ENCODE peak calls at places on chromosome 14, in four cellular contexts. Y is IMR-90, R is GM12878, V is K562. I is an unnamed sample.

GRCh38 chr14:43640718-43641267 is 866.3 kb downstream of the FSCB start:
- DNase-seq in Y (no peak), V (no peak), R (no peak), I (no peak)

GRCh38 chr14:88841741-88842140 is 17.3 kb downstream of the TTC8 start:
- DNase-seq in V (no peak), R (no peak), Y (peak; percentile 48), I (no peak)

GRCh38 chr14:95123895-95124579 is 33.3 kb downstream of the DICER1 start:
- DNase-seq in R (no peak), Y (no peak), V (no peak), I (no peak)

GRCh38 chr14:60164717-60165546 is at the start of gene DHRS7:
- DNase-seq in Y (peak; percentile 71), V (peak; percentile 63), R (peak; percentile 53), I (peak; percentile 82)

GRCh38 chr14:70809238-70810214 is at the start of gene MAP3K9:
- DNase-seq in V (peak; percentile 92), R (peak; percentile 89), Y (peak; percentile 26), I (peak; percentile 34)

GRCh38 chr14:32816588-32816987 is 122.1 kb upstream of the NPAS3 start:
- DNase-seq in V (no peak), Y (no peak), R (no peak), I (no peak)

GRCh38 chr14:33774866-33775519 is 175.9 kb downstream of the EGLN3 start:
- DNase-seq in Y (no peak), R (no peak), V (no peak), I (peak; percentile 16)

GRCh38 chr14:29716150-29716549 is 211.5 kb downstream of the PRKD1 start:
- DNase-seq in V (no peak), R (no peak), Y (peak; percentile 54), I (no peak)

GRCh38 chr14:33432407-33433023 is 493.8 kb downstream of the NPAS3 start:
- DNase-seq in Y (peak; percentile 18), V (no peak), R (no peak), I (peak; percentile 43)

GRCh38 chr14:104827173-104828055 is 26.5 kb downstream of the ZBTB42 start:
- DNase-seq in R (no peak), V (peak; percentile 74), Y (peak; percentile 32), I (peak; percentile 46)

GRCh38 chr14:99565383-99565782 is 38.6 kb downstream of the CCDC85C start:
- DNase-seq in Y (no peak), V (no peak), R (no peak), I (no peak)

GRCh38 chr14:34966413-34966812 is 16.4 kb upstream of the SRP54 start:
- DNase-seq in V (no peak), Y (no peak), R (no peak), I (no peak)

GRCh38 chr14:62914025-62914424 is 131.2 kb downstream of the KCNH5 start:
- DNase-seq in Y (peak; percentile 80), V (no peak), R (no peak), I (no peak)

GRCh38 chr14:32366256-32366655 is 37.2 kb downstream of the AKAP6 start:
- DNase-seq in R (no peak), Y (no peak), V (no peak), I (no peak)

GRCh38 chr14:63404906-63405305 is 86.2 kb upstream of the GPHB5 start:
- DNase-seq in R (no peak), V (no peak), Y (no peak), I (no peak)

GRCh38 chr14:42027271-42027670 is 420.6 kb downstream of the LRFN5 start:
- DNase-seq in V (no peak), Y (no peak), R (no peak), I (no peak)

GRCh38 chr14:68978550-68978911 is 571 bp downstream of the ACTN1 start:
- DNase-seq in R (no peak), V (peak; percentile 70), Y (no peak), I (peak; percentile 33)

GRCh38 chr14:60926002-60926401 is 54.9 kb downstream of the TRMT5 start:
- DNase-seq in R (peak; percentile 34), V (no peak), Y (no peak), I (no peak)

GRCh38 chr14:32201816-32202467 is at the start of gene RNU6-7:
- DNase-seq in V (no peak), Y (peak; percentile 17), R (no peak), I (no peak)

GRCh38 chr14:35287481-35288013 is 4.6 kb upstream of the PSMA6 start:
- DNase-seq in R (peak; percentile 55), Y (no peak), V (no peak), I (peak; percentile 49)

GRCh38 chr14:101183376-101184103 is 280.0 kb upstream of the RTL1 start:
- DNase-seq in V (peak; percentile 44), R (no peak), Y (no peak), I (peak; percentile 9)

DNA sequence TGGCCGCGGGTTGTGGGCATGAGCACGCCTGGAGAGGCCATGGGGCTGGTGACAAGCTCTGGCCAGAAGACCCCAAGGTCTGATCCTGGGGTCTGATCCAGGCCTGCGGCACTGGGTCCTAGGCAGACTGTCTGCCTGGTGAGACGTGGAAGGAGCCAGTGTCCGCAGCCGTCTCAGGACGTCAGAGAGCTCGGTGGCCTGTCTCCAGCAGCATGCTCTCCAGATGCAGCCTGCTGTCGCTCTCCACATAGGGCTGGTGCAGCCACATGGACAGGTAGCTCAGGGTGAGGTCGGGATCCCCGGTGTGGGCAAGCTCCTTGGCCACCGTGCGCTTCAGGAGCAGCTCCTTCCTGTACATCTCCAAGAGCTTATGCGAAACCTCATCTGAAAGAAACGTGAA is 14.3 kb downstream of the CINP start:
- DNase-seq in R (no peak), Y (no peak), V (no peak), I (no peak)
- H3K36me3 ChIP-seq in R (no peaks in the 10 kb centered on the region), Y (peaks cover 50% of the 10 kb centered on the region), V (peaks cover 45% of the 10 kb centered on the region), I (peaks cover 20% of the 10 kb centered on the region)

GRCh38 chr14:94125659-94126418 is 3.6 kb downstream of the IFI27L2 start:
- DNase-seq in Y (no peak), R (no peak), V (no peak), I (no peak)

GRCh38 chr14:94124582-94125377 is 4.6 kb downstream of the IFI27L2 start:
- DNase-seq in R (no peak), Y (no peak), V (no peak), I (no peak)

GRCh38 chr14:94123296-94123695 is 6.1 kb downstream of the IFI27L2 start:
- DNase-seq in Y (no peak), V (no peak), R (no peak), I (no peak)

GRCh38 chr14:94122438-94122837 is 7.0 kb downstream of the IFI27L2 start:
- DNase-seq in V (no peak), Y (no peak), R (no peak), I (no peak)

GRCh38 chr14:94123868-94124267 is 5.5 kb downstream of the IFI27L2 start:
- DNase-seq in R (no peak), Y (no peak), V (no peak), I (no peak)
- TF ChIP-seq FOS in R (no peak), Y (no peak), V (no peak), I (no peak)

DNA sequence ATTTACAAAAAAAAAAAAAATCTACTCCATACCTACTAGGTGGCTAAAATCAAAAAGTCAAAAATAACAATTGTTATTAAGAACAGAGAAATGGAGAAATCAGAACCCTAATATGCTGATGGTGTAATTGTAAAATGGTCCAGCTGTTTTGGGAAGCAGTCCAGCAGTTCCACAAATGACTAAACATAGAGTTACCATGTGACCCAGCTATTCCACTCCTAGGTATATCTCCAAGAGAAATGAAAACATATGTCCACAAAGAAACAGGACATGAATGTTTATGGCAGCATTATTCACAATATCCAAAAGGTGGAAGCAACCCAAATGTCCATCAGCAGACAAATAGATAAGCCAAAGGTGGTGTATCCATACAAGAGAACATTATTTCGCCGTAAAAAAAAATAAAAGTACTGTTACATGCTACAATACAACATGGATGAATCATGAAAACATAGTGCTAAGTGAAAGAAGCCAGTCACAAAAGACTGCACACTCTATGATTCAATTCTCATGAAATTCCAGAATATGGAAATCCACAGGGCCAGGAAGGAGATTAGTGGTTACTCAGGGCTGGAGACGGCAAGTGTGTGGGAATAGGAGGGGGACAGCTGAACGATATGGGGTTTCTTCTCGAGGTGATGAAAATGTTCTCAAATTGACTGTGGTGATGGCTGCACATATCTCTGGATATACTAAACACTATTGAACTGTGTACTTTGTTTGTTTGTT is 9.1 kb upstream of the DPF3 start:
- DNase-seq in R (no peak), Y (no peak), V (no peak), I (no peak)
- H3K4me2 ChIP-seq in R (no peak overlapping the region), Y (no peak overlapping the region), V (no peak overlapping the region), I (no peak overlapping the region)

GRCh38 chr14:21699551-21699950 is 25.9 kb upstream of the OR4E1 start:
- DNase-seq in V (no peak), Y (no peak), R (no peak), I (no peak)
- H3K36me3 ChIP-seq in V (no peaks in the 10 kb centered on the region), Y (no peaks in the 10 kb centered on the region), R (no peaks in the 10 kb centered on the region), I (no peaks in the 10 kb centered on the region)

GRCh38 chr14:90546767-90547166 is 149.9 kb downstream of the CALM1 start:
- DNase-seq in Y (no peak), V (no peak), R (no peak), I (no peak)
- TF ChIP-seq FOS in Y (no peak), V (no peak), R (no peak), I (no peak)

GRCh38 chr14:49950275-49951250 is 57.7 kb downstream of the ARF6 start:
- DNase-seq in Y (no peak), V (no peak), R (no peak), I (peak; percentile 18)

GRCh38 chr14:49945448-49946319 is 52.8 kb downstream of the ARF6 start:
- DNase-seq in Y (no peak), V (no peak), R (no peak), I (no peak)

GRCh38 chr14:49944501-49944900 is 51.6 kb downstream of the ARF6 start:
- DNase-seq in V (no peak), R (no peak), Y (no peak), I (no peak)

GRCh38 chr14:49942090-49942489 is 49.2 kb downstream of the ARF6 start:
- DNase-seq in R (no peak), Y (no peak), V (no peak), I (no peak)

DNA sequence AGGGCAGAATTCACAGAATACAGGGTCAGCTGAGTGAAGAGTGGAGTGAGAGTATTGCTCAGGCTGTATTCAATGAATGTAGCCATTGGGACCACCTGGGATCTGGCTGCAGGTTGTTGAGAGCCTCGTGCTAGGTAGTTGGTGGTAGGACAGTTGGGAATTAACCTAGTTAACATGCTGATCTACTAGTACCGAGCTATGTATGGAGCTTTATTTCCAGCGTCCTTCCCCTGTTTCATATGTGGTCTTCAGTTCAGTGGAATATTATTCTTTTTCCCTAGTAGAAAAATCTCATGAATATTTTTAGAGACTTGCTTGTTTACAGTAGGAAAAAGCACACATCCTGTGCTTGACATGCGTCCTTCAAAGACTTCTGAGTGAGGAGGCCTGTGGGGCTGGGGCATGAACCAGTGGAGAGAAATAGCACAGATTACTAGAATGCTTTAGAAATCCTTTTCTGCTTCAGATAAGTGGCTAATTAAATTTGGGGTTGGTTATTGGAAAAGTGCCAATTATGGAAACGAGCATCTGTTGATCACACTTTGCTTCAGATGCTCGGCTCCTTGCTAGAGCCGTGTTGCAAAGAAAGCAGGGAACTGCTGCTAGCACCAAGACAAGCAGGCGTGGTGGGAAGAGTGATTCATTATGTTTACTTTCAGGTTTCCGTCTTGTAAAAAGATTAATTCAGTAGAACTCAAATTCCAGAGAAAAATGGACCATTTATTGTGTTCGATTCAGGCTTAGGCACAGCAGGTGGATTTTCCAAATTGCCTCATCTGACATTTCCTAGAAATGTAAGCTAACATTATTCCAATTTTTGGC is 53.6 kb downstream of the ARF6 start:
- DNase-seq in Y (peak; percentile 68), V (peak; percentile 17), R (no peak), I (peak; percentile 86)
- H3K4me2 ChIP-seq in Y (no peak overlapping the region), V (no peak overlapping the region), R (no peak overlapping the region), I (peak overlapping the region; percentile 94)

I was measured in endothelial cell of umbilical vein.